ENCODE peak calls at places on chromosomes 3 and 15, in five cellular contexts. C is NCI-H774; P is HEK293T; G is SK-MEL-5; O is activated CD4-positive, CD25-positive, alpha-beta regulatory T cell treated with anti-CD3 and anti-CD28 coated beads, Interleukin-2, amount 50 U/mL, for 72 hours. S is an unnamed sample.

GRCh38 chr15:90883526-90883931 is 775 bp upstream of the FES start:
- DNase-seq in C (no peak), O (no peak), P (no peak), G (no peak), S (no peak)

GRCh38 chr3:126986001-126986400 is 3.1 kb downstream of the PLXNA1 start:
- DNase-seq in O (no peak), P (no peak), C (no peak), G (no peak), S (no peak)

GRCh38 chr3:18295171-18295920 is 129.8 kb downstream of the SATB1 start:
- DNase-seq in P (peak), G (peak), C (no peak), O (no peak), S (peak)

GRCh38 chr3:32138545-32139104 is 32.2 kb downstream of the GPD1L start:
- DNase-seq in P (no peak), G (no peak), C (no peak), O (no peak), S (no peak)

GRCh38 chr3:139937674-139938279 is 2.8 kb downstream of the CLSTN2 start:
- DNase-seq in G (peak), C (peak), P (peak), O (no peak), S (peak)

GRCh38 chr3:16936233-16936632 is 51.5 kb downstream of the PLCL2 start:
- DNase-seq in O (no peak), P (no peak), G (no peak), C (no peak), S (no peak)

GRCh38 chr3:136247436-136247835 is 2.7 kb upstream of the PCCB start:
- DNase-seq in C (no peak), P (no peak), O (no peak), G (no peak), S (peak)

GRCh38 chr3:154428369-154429206 is 1.4 kb downstream of the GPR149 start:
- DNase-seq in C (peak), P (no peak), O (no peak), G (no peak), S (peak)

GRCh38 chr3:150210461-150211110 is 197.5 kb upstream of the TSC22D2 start:
- DNase-seq in P (no peak), O (no peak), C (no peak), G (no peak), S (no peak)

GRCh38 chr3:119834754-119835365 is 53.0 kb downstream of the NR1I2 start:
- DNase-seq in G (no peak), O (no peak), P (no peak), C (no peak), S (no peak)

GRCh38 chr3:20698896-20699295 is 512.9 kb upstream of the SGO1 start:
- DNase-seq in O (no peak), C (no peak), P (no peak), G (no peak), S (no peak)

GRCh38 chr3:187188931-187189330 is 8.4 kb upstream of the RTP1 start:
- DNase-seq in O (no peak), P (no peak), C (no peak), G (no peak), S (no peak)

GRCh38 chr15:58077427-58077826 is 11.9 kb upstream of the ALDH1A2 start:
- DNase-seq in O (no peak), G (peak), C (peak), P (no peak), S (no peak)

GRCh38 chr3:159025733-159026132 is 223.9 kb downstream of the MFSD1 start:
- DNase-seq in P (no peak), G (no peak), O (no peak), C (no peak), S (no peak)

GRCh38 chr3:149990423-149990953 is 19.8 kb upstream of the PFN2 start:
- DNase-seq in O (no peak), P (no peak), G (no peak), C (no peak), S (no peak)

GRCh38 chr15:69798481-69799315 is 299.0 kb downstream of the TLE3 start:
- DNase-seq in O (no peak), G (no peak), C (no peak), P (no peak), S (no peak)

GRCh38 chr3:144109944-144110343 is 138.3 kb downstream of the DIPK2A start:
- DNase-seq in C (no peak), O (no peak), G (peak), P (no peak), S (no peak)

GRCh38 chr3:42032693-42033349 is 58.3 kb upstream of the TRAK1 start:
- DNase-seq in O (no peak), P (no peak), G (no peak), C (peak), S (peak)

GRCh38 chr15:96261575-96262034 is 68.9 kb upstream of the NR2F2 start:
- DNase-seq in O (no peak), C (no peak), G (no peak), P (no peak), S (no peak)

GRCh38 chr3:29773481-29773880 is 492.6 kb downstream of the RBMS3 start:
- DNase-seq in O (no peak), P (no peak), C (no peak), G (no peak), S (no peak)

GRCh38 chr3:15451468-15452113 is 24.2 kb downstream of the EAF1 start:
- DNase-seq in P (no peak), O (no peak), C (no peak), G (no peak), S (no peak)

GRCh38 chr15:76058714-76059319 is 968 bp upstream of the TMEM266 start:
- DNase-seq in O (no peak), G (peak), C (peak), P (peak), S (peak)

GRCh38 chr15:100877551-100877950 is 2.1 kb upstream of the ALDH1A3 start:
- DNase-seq in C (no peak), O (no peak), G (no peak), P (no peak), S (no peak)

GRCh38 chr3:16427309-16427965 is 86.1 kb downstream of the RFTN1 start:
- DNase-seq in C (no peak), P (no peak), G (no peak), O (no peak), S (no peak)

GRCh38 chr3:134307425-134307824 is 56.8 kb upstream of the RYK start:
- DNase-seq in G (no peak), C (no peak), O (no peak), P (no peak), S (no peak)

GRCh38 chr3:124650798-124651197 is 79.5 kb upstream of the UMPS start:
- DNase-seq in C (no peak), P (no peak), O (no peak), G (peak), S (no peak)

GRCh38 chr3:42025388-42026138 is 63.7 kb upstream of the ULK4 start:
- DNase-seq in C (peak), O (no peak), G (peak), P (peak), S (peak)

S was measured in D341Med.